ENCODE peak calls at places on chromosomes 12 and 14, in eight cellular contexts. L, M, N, G, O, F, Z and P are unnamed samples.
A peak's percentile ranks its signal among the peaks of the same experiment; 100 is the strongest.

GRCh38 chr14:73640796-73641195 is 4.0 kb upstream of the DNAL1 start:
- DNase-seq in L (no peak), O (no peak), N (no peak), F (no peak), M (no peak), Z (no peak), G (no peak), P (no peak)

GRCh38 chr14:69288001-69288771 is 28.2 kb downstream of the GALNT16 start:
- DNase-seq in M (peak; percentile 65), G (peak; percentile 66), L (peak; percentile 33), N (no peak), F (no peak), Z (peak; percentile 23), O (peak; percentile 70), P (no peak)

GRCh38 chr14:55122441-55122986 is 6.5 kb upstream of the LGALS3 start:
- DNase-seq in G (no peak), N (no peak), O (peak; percentile 91), Z (peak; percentile 34), M (peak; percentile 78), L (peak; percentile 91), F (no peak), P (no peak)

GRCh38 chr14:100578552-100578951 is 8.7 kb downstream of the BEGAIN start:
- DNase-seq in N (no peak), F (no peak), L (no peak), G (peak; percentile 6), O (no peak), M (no peak), Z (no peak), P (no peak)

GRCh38 chr14:93974833-93975232 is 1.5 kb downstream of the ASB2 start:
- DNase-seq in G (no peak), L (no peak), N (peak; percentile 77), F (no peak), Z (no peak), O (peak; percentile 81), M (peak; percentile 42), P (no peak)

GRCh38 chr14:63542231-63542999 is 762 bp downstream of the PPP2R5E start:
- DNase-seq in O (no peak), M (peak; percentile 26), F (peak; percentile 13), L (no peak), Z (no peak), N (no peak), G (no peak), P (peak; percentile 38)

GRCh38 chr14:57051633-57052032 is 217.1 kb downstream of the EXOC5 start:
- DNase-seq in M (no peak), O (no peak), G (no peak), Z (no peak), F (no peak), N (no peak), L (no peak), P (no peak)

GRCh38 chr12:15979096-15980091 is 68.3 kb downstream of the DERA start:
- DNase-seq in N (no peak), Z (peak; percentile 38), M (no peak), L (no peak), F (no peak), G (no peak), O (no peak), P (no peak)

GRCh38 chr14:81385824-81386223 is 14.3 kb downstream of the STON2 start:
- DNase-seq in Z (no peak), G (no peak), F (no peak), N (no peak), M (no peak), O (no peak), L (no peak), P (no peak)

GRCh38 chr14:73620268-73620667 is 8.0 kb downstream of the ACOT6 start:
- DNase-seq in F (no peak), Z (no peak), L (no peak), G (no peak), O (no peak), M (no peak), N (no peak), P (no peak)

GRCh38 chr12:91226-91625 is 24.7 kb downstream of the IQSEC3 start:
- DNase-seq in N (no peak), M (no peak), G (no peak), F (no peak), L (no peak), Z (no peak), O (no peak), P (no peak)

GRCh38 chr12:52291267-52291935 is at the start of gene KRT81:
- DNase-seq in G (no peak), Z (no peak), M (no peak), O (no peak), L (peak; percentile 11), N (no peak), F (no peak), P (no peak)

GRCh38 chr14:88630565-88630964 is 67.7 kb downstream of the ZC3H14 start:
- DNase-seq in F (no peak), O (no peak), L (no peak), N (no peak), G (no peak), Z (no peak), M (no peak), P (no peak)

DNA sequence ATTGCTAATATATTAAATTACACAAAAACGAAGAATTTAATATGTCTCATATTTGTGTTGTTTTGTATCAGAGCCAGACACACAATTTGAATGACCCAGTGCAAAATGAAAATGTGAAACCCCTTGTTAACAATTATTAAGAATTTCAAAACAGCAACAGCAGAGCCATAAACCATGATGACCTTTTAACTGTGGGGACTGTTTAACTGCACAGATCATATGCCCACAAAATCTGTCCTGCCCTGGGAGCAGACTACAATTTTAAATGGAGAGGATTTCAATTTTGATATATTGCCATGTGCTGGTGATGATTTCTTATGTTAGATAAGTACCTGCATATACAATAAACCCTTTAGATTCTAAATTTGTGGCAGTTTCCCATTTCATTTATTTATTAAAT is 455.5 kb upstream of the MGAT4C start:
- DNase-seq in F (no peak), N (no peak), L (no peak), M (no peak), G (no peak), Z (no peak), O (no peak), P (no peak)
- H3K9me3 ChIP-seq in F (no peaks in the 10 kb centered on the region), N (no peaks in the 10 kb centered on the region), L (peaks cover 6% of the 10 kb centered on the region), M (no peaks in the 10 kb centered on the region), G (peaks cover 4% of the 10 kb centered on the region), Z (peaks cover 41% of the 10 kb centered on the region), O (no peaks in the 10 kb centered on the region), P (no peaks in the 10 kb centered on the region)

GRCh38 chr14:91228112-91229004 is 16.1 kb downstream of the GPR68 start:
- DNase-seq in L (no peak), O (no peak), M (no peak), Z (no peak), N (no peak), F (peak; percentile 61), G (no peak), P (peak; percentile 74)

GRCh38 chr14:91227183-91227628 is 17.3 kb downstream of the GPR68 start:
- DNase-seq in N (no peak), G (no peak), Z (no peak), L (no peak), O (no peak), F (no peak), M (no peak), P (peak; percentile 43)

GRCh38 chr14:91229743-91230200 is 14.7 kb downstream of the GPR68 start:
- DNase-seq in F (peak; percentile 86), Z (no peak), G (no peak), N (no peak), L (no peak), M (no peak), O (no peak), P (peak; percentile 82)

GRCh38 chr14:91230363-91231035 is 14.0 kb downstream of the GPR68 start:
- DNase-seq in O (no peak), Z (no peak), L (no peak), M (no peak), F (no peak), G (no peak), N (no peak), P (no peak)

GRCh38 chr14:91229005-91229382 is 15.5 kb downstream of the GPR68 start:
- DNase-seq in L (no peak), F (no peak), G (no peak), N (no peak), O (no peak), Z (no peak), M (no peak), P (no peak)
- H3K4me1 ChIP-seq in L (no peaks in the 10 kb centered on the region), F (peaks cover 33% of the 10 kb centered on the region), G (no peaks in the 10 kb centered on the region), N (peaks cover 38% of the 10 kb centered on the region), O (no peaks in the 10 kb centered on the region), Z (no peaks in the 10 kb centered on the region), M (no peaks in the 10 kb centered on the region), P (peaks cover 98% of the 10 kb centered on the region)

DNA sequence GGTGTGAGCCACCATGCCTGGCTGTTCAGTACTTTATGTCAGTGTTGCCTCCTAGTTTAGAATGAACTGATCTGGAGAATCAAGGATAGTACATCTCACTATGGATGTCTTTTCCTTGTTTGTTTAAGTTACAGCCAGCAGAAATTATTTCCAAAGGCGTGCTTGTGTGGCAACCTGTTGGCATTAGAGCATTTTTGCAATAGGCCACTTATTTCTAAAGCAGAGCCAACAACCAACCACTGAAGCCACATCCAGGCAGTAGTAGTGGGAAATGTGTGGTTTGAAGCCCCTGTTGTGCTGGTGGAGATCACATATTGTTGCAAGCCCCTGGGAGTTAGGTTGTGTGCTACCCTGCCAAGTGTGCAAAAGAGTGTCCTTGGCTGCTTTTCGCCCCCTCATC is 3.7 kb downstream of the ANO6 start:
- DNase-seq in O (no peak), L (no peak), M (no peak), N (no peak), F (no peak), G (no peak), Z (no peak), P (no peak)
- H3K4me3 ChIP-seq in O (no peak overlapping the region), L (no peak overlapping the region), M (no peak overlapping the region), N (no peak overlapping the region), F (no peak overlapping the region), G (no peak overlapping the region), Z (no peak overlapping the region), P (no peak overlapping the region)

DNA sequence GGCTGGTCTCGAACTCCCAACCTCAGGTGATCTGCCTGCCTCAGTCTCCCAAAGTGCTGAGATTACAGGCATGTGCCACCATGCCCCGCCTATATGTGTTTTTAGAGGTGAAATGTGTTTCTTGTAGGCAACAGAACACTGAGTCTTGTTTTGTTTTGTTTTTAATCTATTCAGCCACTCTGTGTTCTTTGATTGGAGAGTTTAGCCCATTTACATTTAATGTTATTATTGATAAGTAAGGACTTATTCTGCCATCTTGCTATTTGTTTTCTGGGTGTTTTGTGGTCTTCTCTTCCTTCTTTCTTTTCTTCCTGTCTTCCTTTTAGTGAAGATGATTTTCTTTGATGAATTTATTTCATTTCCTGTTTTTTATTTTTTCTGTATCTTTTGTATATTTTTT is 29.6 kb downstream of the IFNG start:
- DNase-seq in L (no peak), O (no peak), N (no peak), G (no peak), M (no peak), F (no peak), Z (no peak), P (no peak)
- H3K9me3 ChIP-seq in L (peaks cover 18% of the 10 kb centered on the region), O (no peaks in the 10 kb centered on the region), N (no peaks in the 10 kb centered on the region), G (no peaks in the 10 kb centered on the region), M (no peaks in the 10 kb centered on the region), F (peaks cover 15% of the 10 kb centered on the region), Z (no peaks in the 10 kb centered on the region), P (no peaks in the 10 kb centered on the region)